ENCODE peak calls at places on chromosomes 11 and 22, in nine cellular contexts. M, K, R, U, G, H, A, W and V are unnamed samples.

GRCh38 chr11:116946414-116946813 is 109.0 kb upstream of the APOA1 start:
- DNase-seq in M (no peak), K (no peak), R (no peak), U (no peak), G (no peak), H (no peak), A (no peak), W (no peak), V (no peak)

GRCh38 chr11:125064070-125064469 is 965 bp downstream of the SLC37A2 start:
- DNase-seq in M (no peak), K (no peak), R (no peak), U (no peak), G (no peak), H (no peak), A (no peak), W (no peak), V (no peak)

GRCh38 chr11:16000065-16000464 is 356.3 kb downstream of the SOX6 start:
- DNase-seq in M (no peak), K (no peak), R (no peak), U (no peak), G (no peak), H (no peak), A (no peak), W (no peak), V (no peak)

GRCh38 chr11:116707250-116707649 is 65.5 kb downstream of the BUD13 start:
- DNase-seq in M (no peak), K (no peak), R (no peak), U (peak), G (no peak), H (no peak), A (no peak), W (no peak), V (no peak)

GRCh38 chr11:73454987-73455386 is 78.8 kb downstream of the RELT start:
- DNase-seq in M (no peak), K (no peak), R (no peak), U (no peak), G (no peak), H (no peak), A (no peak), W (no peak), V (no peak)

GRCh38 chr11:15507592-15507991 is 392.9 kb downstream of the INSC start:
- DNase-seq in M (no peak), K (no peak), R (no peak), U (no peak), G (no peak), H (no peak), A (no peak), W (no peak), V (no peak)

GRCh38 chr11:44319552-44320288 is 9.8 kb upstream of the ALX4 start:
- DNase-seq in M (no peak), K (no peak), R (no peak), U (peak), G (no peak), H (peak), A (no peak), W (no peak), V (no peak)

GRCh38 chr11:71402878-71403277 is 45.3 kb downstream of the DHCR7 start:
- DNase-seq in M (no peak), K (no peak), R (no peak), U (no peak), G (no peak), H (no peak), A (no peak), W (no peak), V (no peak)

GRCh38 chr11:118791961-118792578 is 1.1 kb upstream of the DDX6 start:
- DNase-seq in M (no peak), K (peak), R (peak), U (peak), G (no peak), H (peak), A (peak), W (no peak), V (no peak)

GRCh38 chr22:44019846-44020245 is 4.3 kb upstream of the PARVB start:
- DNase-seq in M (no peak), K (no peak), R (no peak), U (no peak), G (no peak), H (no peak), A (no peak), W (no peak), V (no peak)

GRCh38 chr11:8913961-8914660 is 3.1 kb downstream of the AKIP1 start:
- DNase-seq in M (peak), K (peak), R (peak), U (peak), G (no peak), H (peak), A (peak), W (no peak), V (no peak)

GRCh38 chr11:36702330-36703054 is 104.5 kb upstream of the RAG2 start:
- DNase-seq in M (peak), K (peak), R (peak), U (peak), G (peak), H (peak), A (peak), W (peak), V (peak)

GRCh38 chr11:116506446-116506845 is 266.3 kb downstream of the BUD13 start:
- DNase-seq in M (no peak), K (no peak), R (no peak), U (no peak), G (no peak), H (no peak), A (peak), W (no peak), V (no peak)

GRCh38 chr11:64456509-64457320 is 97.8 kb downstream of the RPS6KA4 start:
- DNase-seq in M (no peak), K (no peak), R (no peak), U (no peak), G (no peak), H (no peak), A (no peak), W (no peak), V (no peak)

GRCh38 chr11:68812526-68812925 is 29.2 kb downstream of the CPT1A start:
- DNase-seq in M (no peak), K (no peak), R (no peak), U (no peak), G (no peak), H (no peak), A (no peak), W (no peak), V (no peak)

GRCh38 chr11:70364745-70365535 is 33.4 kb upstream of the CTTN start:
- DNase-seq in M (no peak), K (no peak), R (peak), U (no peak), G (no peak), H (no peak), A (no peak), W (peak), V (no peak)

GRCh38 chr22:39646614-39647210 is 76.2 kb downstream of the CACNA1I start:
- DNase-seq in M (no peak), K (no peak), R (no peak), U (no peak), G (no peak), H (no peak), A (no peak), W (no peak), V (no peak)

GRCh38 chr22:17841836-17842235 is 67.6 kb upstream of the BID start:
- DNase-seq in M (peak), K (no peak), R (no peak), U (no peak), G (no peak), H (no peak), A (no peak), W (no peak), V (no peak)

GRCh38 chr11:131923309-131923708 is 552.9 kb downstream of the NTM start:
- DNase-seq in M (no peak), K (no peak), R (no peak), U (no peak), G (no peak), H (no peak), A (no peak), W (no peak), V (no peak)

GRCh38 chr22:26599505-26599904 is 9.6 kb upstream of the TPST2 start:
- DNase-seq in M (no peak), K (no peak), R (no peak), U (no peak), G (no peak), H (no peak), A (peak), W (no peak), V (no peak)

GRCh38 chr11:73761403-73761945 is 600 bp upstream of the RAB6A start:
- DNase-seq in M (no peak), K (no peak), R (no peak), U (no peak), G (no peak), H (no peak), A (no peak), W (no peak), V (no peak)

GRCh38 chr11:18203723-18204122 is 31.1 kb downstream of the MRGPRX4 start:
- DNase-seq in M (peak), K (peak), R (no peak), U (peak), G (peak), H (peak), A (peak), W (no peak), V (no peak)

GRCh38 chr11:101914349-101914736 is 467 bp upstream of the CEP126 start:
- DNase-seq in M (no peak), K (no peak), R (no peak), U (no peak), G (no peak), H (no peak), A (no peak), W (no peak), V (no peak)

GRCh38 chr11:64908766-64909165 is 8.2 kb downstream of the ATG2A start:
- DNase-seq in M (no peak), K (no peak), R (no peak), U (no peak), G (no peak), H (no peak), A (no peak), W (no peak), V (no peak)

GRCh38 chr11:108871152-108871551 is 206.3 kb downstream of the DDX10 start:
- DNase-seq in M (peak), K (no peak), R (peak), U (peak), G (no peak), H (no peak), A (peak), W (no peak), V (no peak)

GRCh38 chr11:128502736-128503135 is 84.6 kb downstream of the ETS1 start:
- DNase-seq in M (no peak), K (no peak), R (no peak), U (no peak), G (no peak), H (no peak), A (no peak), W (no peak), V (no peak)

GRCh38 chr11:64743591-64744543 is at the start of gene RASGRP2:
- DNase-seq in M (peak), K (peak), R (peak), U (peak), G (no peak), H (peak), A (peak), W (no peak), V (no peak)

GRCh38 chr22:23580586-23581251 is 629 bp upstream of the IGLL1 start:
- DNase-seq in M (no peak), K (no peak), R (peak), U (no peak), G (no peak), H (no peak), A (no peak), W (no peak), V (no peak)

GRCh38 chr22:19960491-19961200 is 19.0 kb upstream of the TXNRD2 start:
- DNase-seq in M (no peak), K (no peak), R (no peak), U (no peak), G (no peak), H (no peak), A (peak), W (no peak), V (no peak)

GRCh38 chr11:107590460-107591097 is 368 bp upstream of the ELMOD1 start:
- DNase-seq in M (no peak), K (peak), R (no peak), U (peak), G (no peak), H (no peak), A (no peak), W (no peak), V (no peak)

GRCh38 chr22:33780761-33781160 is 139.5 kb downstream of the LARGE1 start:
- DNase-seq in M (no peak), K (no peak), R (no peak), U (no peak), G (no peak), H (no peak), A (no peak), W (no peak), V (no peak)

GRCh38 chr22:20402960-20403778 is 9.2 kb downstream of the ZNF74 start:
- DNase-seq in M (no peak), K (no peak), R (no peak), U (no peak), G (no peak), H (no peak), A (no peak), W (no peak), V (no peak)

GRCh38 chr22:47175761-47176359 is 413.4 kb downstream of the TBC1D22A start:
- DNase-seq in M (no peak), K (no peak), R (no peak), U (no peak), G (no peak), H (no peak), A (no peak), W (no peak), V (no peak)

GRCh38 chr11:15871904-15872303 is 484.4 kb downstream of the SOX6 start:
- DNase-seq in M (no peak), K (no peak), R (no peak), U (peak), G (no peak), H (no peak), A (no peak), W (no peak), V (no peak)

DNA sequence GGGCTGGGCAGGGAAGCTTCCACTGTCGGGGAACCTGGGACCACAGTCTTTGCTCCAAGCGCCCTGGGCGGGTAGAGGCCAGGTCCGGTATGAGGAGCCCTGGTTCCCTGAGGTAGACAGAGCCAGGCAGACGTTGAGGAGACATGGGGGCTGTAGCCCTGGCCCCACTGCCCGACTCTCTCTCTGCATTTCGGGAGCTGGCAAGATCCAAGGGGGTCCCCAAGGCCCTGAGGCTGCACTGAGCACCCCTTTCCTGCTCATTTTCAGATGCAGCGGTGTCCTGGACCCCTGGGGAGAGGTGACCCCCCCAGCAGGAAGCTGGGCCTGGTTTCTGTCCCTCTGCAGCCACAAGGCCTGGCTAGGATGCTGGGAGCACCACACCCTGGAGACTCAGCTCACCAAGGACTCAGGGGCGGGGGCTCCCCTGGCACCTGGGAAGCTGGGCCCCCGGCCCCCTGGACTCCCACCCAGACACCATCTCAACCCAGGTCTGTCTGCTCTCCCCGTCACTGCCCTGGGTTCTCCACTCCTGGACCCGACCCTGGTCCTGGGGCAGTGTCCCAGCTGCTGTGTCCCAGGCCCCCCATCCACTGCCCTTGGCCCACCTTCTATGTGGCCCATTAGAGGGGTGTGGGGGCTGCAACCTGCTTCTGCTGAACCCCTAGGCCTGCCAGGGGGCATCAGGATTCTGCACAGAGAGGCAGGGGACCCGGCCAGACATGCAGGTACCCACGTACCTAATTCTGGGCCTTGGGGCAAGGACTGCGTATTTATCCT is 15.0 kb upstream of the MUC6 start:
- DNase-seq in M (no peak), K (no peak), R (no peak), U (no peak), G (no peak), H (no peak), A (peak), W (no peak), V (no peak)
- TF ChIP-seq CTCF in M (no peak), K (no peak), R (no peak), U (no peak), G (no peak), H (no peak), A (no peak), W (no peak), V (no peak)

DNA sequence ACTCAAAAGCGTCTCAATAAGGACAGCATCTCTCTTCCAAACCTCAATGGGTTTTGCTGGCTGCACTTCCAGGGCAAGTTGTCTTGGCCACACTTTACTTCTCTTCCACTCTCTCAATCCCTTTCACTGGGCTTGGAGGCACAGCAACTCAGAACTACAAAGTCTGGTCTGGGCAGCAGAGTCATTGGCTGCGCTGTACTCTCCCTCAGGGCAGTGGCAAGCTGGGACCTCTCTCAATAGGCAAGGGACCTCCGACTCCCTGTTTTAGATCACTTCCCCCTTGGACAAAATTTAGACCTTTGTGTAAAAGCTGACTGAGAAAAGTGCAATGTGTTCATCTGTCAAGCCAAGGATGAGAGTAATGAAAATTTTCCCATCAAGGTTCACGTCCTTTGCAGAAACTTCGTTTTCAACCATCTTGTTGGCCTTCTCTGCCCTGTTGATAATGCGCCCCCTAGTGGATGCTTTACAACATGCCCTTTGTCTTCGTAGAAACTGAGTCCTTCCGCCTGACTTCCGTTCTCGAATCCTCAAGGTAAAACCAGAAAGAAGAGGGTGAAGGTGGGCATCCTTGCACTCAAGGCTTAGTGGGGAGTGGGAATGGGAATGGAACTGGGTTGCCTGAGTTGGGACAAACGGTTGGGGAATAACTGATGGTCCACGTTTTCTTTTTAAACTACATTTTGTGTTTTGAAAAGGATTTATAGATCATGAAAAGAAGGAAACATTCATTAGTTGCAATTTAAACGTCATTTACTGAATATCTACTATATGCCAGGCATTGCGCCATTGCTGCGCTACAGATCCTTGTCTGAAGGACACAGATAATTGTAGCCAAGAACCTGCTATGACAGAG is 99.1 kb downstream of the CD44 start:
- DNase-seq in M (peak), K (no peak), R (peak), U (peak), G (peak), H (peak), A (peak), W (peak), V (no peak)
- TF ChIP-seq REST in M (no peak), K (no peak), R (no peak), U (no peak), G (no peak), H (no peak), A (no peak), W (no peak), V (no peak)

GRCh38 chr11:47107709-47108108 is 69.0 kb downstream of the ARFGAP2 start:
- DNase-seq in M (no peak), K (no peak), R (no peak), U (no peak), G (no peak), H (no peak), A (no peak), W (no peak), V (no peak)
- H3K4me3 ChIP-seq in M (no peak), K (no peak), R (no peak), U (no peak), G (no peak), H (no peak), A (no peak), W (no peak), V (no peak)

GRCh38 chr11:79393362-79394043 is 47.3 kb downstream of the TENM4 start:
- DNase-seq in M (no peak), K (no peak), R (no peak), U (peak), G (no peak), H (no peak), A (peak), W (no peak), V (no peak)
- TF ChIP-seq CTCF in M (peak), K (no peak), R (no peak), U (peak), G (no peak), H (no peak), A (no peak), W (no peak), V (no peak)

DNA sequence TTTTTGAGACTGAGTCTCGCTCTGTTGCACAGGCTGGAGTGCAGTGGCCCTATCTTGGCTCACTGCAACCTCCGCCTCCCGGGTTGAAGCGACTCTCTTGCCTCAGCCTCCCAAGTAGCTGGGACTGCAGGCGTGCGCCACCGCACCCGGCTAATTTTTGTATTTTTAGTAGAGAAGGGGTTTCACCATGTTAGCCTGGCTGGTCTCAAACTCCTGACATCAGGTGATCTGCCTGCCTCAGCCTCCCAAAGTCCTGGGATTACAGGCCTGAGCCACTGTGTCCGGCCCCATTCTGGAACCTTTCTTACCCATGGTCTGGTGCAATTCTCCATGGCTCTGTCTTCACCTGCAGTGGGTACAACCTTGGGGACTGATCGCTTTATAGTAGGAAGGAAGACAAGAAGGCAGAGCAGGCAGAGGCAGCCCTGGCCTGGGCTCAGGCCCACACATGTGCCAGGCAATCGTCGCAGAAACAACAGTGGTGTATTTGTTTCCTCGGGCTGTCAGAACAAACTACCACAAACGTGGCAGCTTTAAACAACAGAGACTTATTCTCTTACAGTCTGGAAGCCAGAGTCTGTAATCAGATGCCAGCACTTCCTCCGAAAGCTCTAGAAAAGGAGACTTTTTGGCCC is 4.0 kb upstream of the PTGDR2 start:
- DNase-seq in M (no peak), K (no peak), R (no peak), U (no peak), G (no peak), H (no peak), A (no peak), W (no peak), V (no peak)
- TF ChIP-seq REST in M (no peak), K (no peak), R (no peak), U (no peak), G (no peak), H (no peak), A (no peak), W (no peak), V (no peak)

DNA sequence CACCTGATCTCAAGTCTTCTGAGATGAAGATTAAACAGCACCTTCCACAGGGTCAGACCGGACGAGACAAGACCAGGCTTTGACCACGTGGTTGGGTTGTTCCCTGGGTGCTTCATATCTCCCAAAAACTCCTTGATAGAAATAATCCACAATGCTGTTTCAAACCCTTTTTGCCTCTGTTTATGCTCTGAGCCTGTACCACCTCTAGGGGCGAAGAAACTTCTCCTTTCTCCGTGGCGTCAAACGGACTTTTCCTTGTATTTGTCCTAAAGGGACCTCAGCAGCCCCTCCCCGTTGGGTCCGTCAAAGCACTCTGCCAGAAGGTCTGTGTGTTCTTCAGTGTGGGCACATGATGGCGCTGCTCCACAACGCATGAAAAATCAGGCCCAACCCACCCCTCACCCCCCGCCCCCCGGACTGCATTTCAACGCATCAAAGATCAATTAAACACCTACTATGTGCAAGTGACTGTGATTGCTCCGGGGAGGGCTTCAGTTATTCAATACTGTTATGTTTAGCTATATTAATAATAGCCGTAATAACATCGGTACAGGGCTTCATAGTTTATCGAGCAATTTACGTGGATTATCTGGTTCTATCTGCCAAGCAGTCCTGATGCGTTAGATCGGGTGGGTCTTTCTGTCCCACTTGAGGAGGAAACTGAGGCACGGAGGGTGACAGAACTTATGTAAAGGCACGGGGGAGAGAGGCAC is 17.3 kb upstream of the EIF3D start:
- DNase-seq in M (peak), K (peak), R (peak), U (peak), G (peak), H (peak), A (peak), W (no peak), V (no peak)
- H3K4me3 ChIP-seq in M (no peak), K (peak), R (no peak), U (no peak), G (peak), H (no peak), A (no peak), W (no peak), V (peak)